ENCODE peak calls at places on chromosomes 16 and 17, in ten cellular contexts. S, Q, D, G, E, X, Y, B, V and C are unnamed samples.

GRCh38 chr17:82386881-82387498 is 15.4 kb downstream of the UTS2R start:
- DNase-seq in S (no peak), Q (no peak), D (no peak), G (no peak), E (no peak), X (no peak), Y (no peak), B (peak; percentile 72), V (no peak), C (no peak)

GRCh38 chr17:17103160-17103559 is 60.9 kb downstream of the MPRIP start:
- DNase-seq in S (no peak), Q (no peak), D (no peak), G (no peak), E (no peak), X (no peak), Y (no peak), B (no peak), V (no peak), C (no peak)

GRCh38 chr17:76261421-76262215 is 3.5 kb upstream of the UBALD2 start:
- DNase-seq in S (peak; percentile 74), Q (no peak), D (peak; percentile 36), G (no peak), E (no peak), X (no peak), Y (peak; percentile 96), B (peak; percentile 41), V (no peak), C (no peak)

GRCh38 chr16:8740775-8741355 is 56.6 kb downstream of the TMEM186 start:
- DNase-seq in S (no peak), Q (no peak), D (no peak), G (no peak), E (no peak), X (no peak), Y (no peak), B (no peak), V (no peak), C (no peak)

GRCh38 chr17:74748279-74748528 is 224 bp upstream of the NHERF1 start:
- DNase-seq in S (no peak), Q (no peak), D (no peak), G (no peak), E (no peak), X (no peak), Y (no peak), B (no peak), V (no peak), C (no peak)

GRCh38 chr16:67115649-67116048 is 5.9 kb downstream of the PHAF1 start:
- DNase-seq in S (peak; percentile 83), Q (no peak), D (no peak), G (no peak), E (peak; percentile 66), X (peak; percentile 99), Y (no peak), B (no peak), V (peak; percentile 62), C (peak; percentile 89)

GRCh38 chr17:73875346-73875745 is 231.1 kb upstream of the SDK2 start:
- DNase-seq in S (no peak), Q (no peak), D (no peak), G (no peak), E (no peak), X (no peak), Y (no peak), B (no peak), V (no peak), C (no peak)

GRCh38 chr17:8436169-8436932 is 667 bp downstream of the NDEL1 start:
- DNase-seq in S (peak; percentile 83), Q (peak; percentile 83), D (peak; percentile 27), G (no peak), E (no peak), X (peak; percentile 87), Y (peak; percentile 72), B (peak; percentile 84), V (no peak), C (no peak)

GRCh38 chr17:42866216-42866615 is 15.2 kb downstream of the AOC3 start:
- DNase-seq in S (no peak), Q (no peak), D (no peak), G (no peak), E (no peak), X (no peak), Y (no peak), B (no peak), V (no peak), C (no peak)

GRCh38 chr16:88780100-88781062 is 4.6 kb downstream of the PIEZO1 start:
- DNase-seq in S (no peak), Q (no peak), D (no peak), G (no peak), E (no peak), X (no peak), Y (no peak), B (no peak), V (no peak), C (no peak)

GRCh38 chr16:31409433-31409832 is 16.3 kb downstream of the ITGAD start:
- DNase-seq in S (no peak), Q (no peak), D (no peak), G (no peak), E (no peak), X (peak; percentile 60), Y (no peak), B (no peak), V (no peak), C (peak; percentile 9)

GRCh38 chr16:52863000-52863399 is 189.7 kb downstream of the CHD9NB start:
- DNase-seq in S (no peak), Q (no peak), D (no peak), G (no peak), E (no peak), X (no peak), Y (no peak), B (no peak), V (no peak), C (no peak)

GRCh38 chr17:79970576-79971068 is 65.0 kb downstream of the TBC1D16 start:
- DNase-seq in S (peak; percentile 84), Q (peak; percentile 93), D (peak; percentile 69), G (no peak), E (no peak), X (peak; percentile 18), Y (peak; percentile 65), B (peak; percentile 59), V (no peak), C (no peak)

GRCh38 chr16:73142995-73143394 is 95.1 kb upstream of the ZFHX3 start:
- DNase-seq in S (no peak), Q (no peak), D (no peak), G (no peak), E (no peak), X (no peak), Y (no peak), B (no peak), V (no peak), C (no peak)

GRCh38 chr17:48613862-48614694 is 1.0 kb downstream of the HOXB8 start:
- DNase-seq in S (peak; percentile 87), Q (peak; percentile 60), D (no peak), G (no peak), E (no peak), X (peak; percentile 36), Y (peak; percentile 58), B (peak; percentile 83), V (no peak), C (no peak)

GRCh38 chr16:56269824-56270684 is 78.8 kb downstream of the GNAO1 start:
- DNase-seq in S (peak; percentile 96), Q (peak; percentile 66), D (no peak), G (no peak), E (no peak), X (peak; percentile 67), Y (no peak), B (peak; percentile 67), V (no peak), C (no peak)

GRCh38 chr17:7858487-7858832 is 657 bp downstream of the CYB5D1 start:
- DNase-seq in S (peak; percentile 87), Q (peak; percentile 89), D (peak; percentile 7), G (no peak), E (no peak), X (peak; percentile 92), Y (peak; percentile 58), B (peak; percentile 80), V (no peak), C (no peak)

GRCh38 chr17:77287432-77288068 is 146.8 kb downstream of the SEC14L1 start:
- DNase-seq in S (peak; percentile 96), Q (peak; percentile 49), D (no peak), G (no peak), E (no peak), X (peak; percentile 95), Y (peak; percentile 86), B (peak; percentile 75), V (no peak), C (peak; percentile 54)

GRCh38 chr16:65409505-65409904 is 287.6 kb upstream of the CDH11 start:
- DNase-seq in S (no peak), Q (no peak), D (no peak), G (no peak), E (no peak), X (peak; percentile 58), Y (no peak), B (no peak), V (no peak), C (peak; percentile 49)

GRCh38 chr16:46972429-46972970 is 974 bp downstream of the DNAJA2 start:
- DNase-seq in S (no peak), Q (peak; percentile 70), D (peak; percentile 17), G (no peak), E (no peak), X (peak; percentile 59), Y (peak; percentile 12), B (peak; percentile 85), V (no peak), C (no peak)

GRCh38 chr17:17750881-17751280 is 69.6 kb downstream of the RAI1 start:
- DNase-seq in S (no peak), Q (no peak), D (no peak), G (no peak), E (no peak), X (no peak), Y (peak; percentile 29), B (no peak), V (no peak), C (no peak)

GRCh38 chr17:6639651-6640535 is 618 bp downstream of the KIAA0753 start:
- DNase-seq in S (peak; percentile 81), Q (peak; percentile 57), D (no peak), G (no peak), E (no peak), X (peak; percentile 80), Y (peak; percentile 49), B (peak; percentile 78), V (no peak), C (no peak)

GRCh38 chr17:58691701-58692238 is at the start of gene TEX14:
- DNase-seq in S (no peak), Q (peak; percentile 31), D (no peak), G (no peak), E (no peak), X (no peak), Y (no peak), B (peak; percentile 47), V (no peak), C (no peak)

GRCh38 chr17:48294193-48294909 is 135.7 kb downstream of the SKAP1 start:
- DNase-seq in S (no peak), Q (no peak), D (no peak), G (no peak), E (no peak), X (no peak), Y (peak; percentile 23), B (no peak), V (no peak), C (no peak)

GRCh38 chr16:83344014-83344413 is 463.8 kb upstream of the HSBP1 start:
- DNase-seq in S (no peak), Q (no peak), D (no peak), G (no peak), E (no peak), X (peak; percentile 88), Y (peak; percentile 98), B (no peak), V (no peak), C (no peak)

GRCh38 chr16:67480833-67481560 is at the start of gene ATP6V0D1:
- DNase-seq in S (peak; percentile 99), Q (peak; percentile 99), D (peak; percentile 97), G (peak; percentile 47), E (peak; percentile 82), X (peak; percentile 99), Y (peak; percentile 98), B (peak; percentile 98), V (peak; percentile 90), C (peak; percentile 93)

GRCh38 chr17:50949128-50950001 is 83.2 kb upstream of the TOB1 start:
- DNase-seq in S (peak; percentile 69), Q (no peak), D (no peak), G (no peak), E (no peak), X (no peak), Y (no peak), B (peak; percentile 60), V (no peak), C (peak; percentile 28)

GRCh38 chr16:86387461-86388440 is 122.6 kb upstream of the FOXF1 start:
- DNase-seq in S (peak; percentile 89), Q (no peak), D (no peak), G (no peak), E (no peak), X (peak; percentile 99), Y (peak; percentile 88), B (no peak), V (no peak), C (no peak)